ENCODE peak calls at places on chromosome 6, in four cellular contexts. One of them, this sample, is unnamed.

GRCh38 chr6:93418113-93418447 is 1.3 kb downstream of the EPHA7 start:
- DNase-seq in HepG2: no peak
- DNase-seq in GM12878: no peak
- DNase-seq in K562: no peak
- DNase-seq in this sample: no peak

GRCh38 chr6:27478141-27478705 is 5.3 kb upstream of the ZNF184 start:
- DNase-seq in GM12878: no peak
- DNase-seq in K562: peak; percentile 38
- DNase-seq in HepG2: no peak
- DNase-seq in this sample: no peak

GRCh38 chr6:117907600-117908245 is 659 bp downstream of the SLC35F1 start:
- DNase-seq in K562: no peak
- DNase-seq in GM12878: no peak
- DNase-seq in HepG2: no peak
- DNase-seq in this sample: no peak

GRCh38 chr6:28537509-28538140 is 11.9 kb downstream of the GPX5 start:
- DNase-seq in K562: no peak
- DNase-seq in GM12878: peak; percentile 32
- DNase-seq in HepG2: no peak
- DNase-seq in this sample: peak; percentile 73

GRCh38 chr6:165231581-165232276 is 77.7 kb downstream of the C6orf118 start:
- DNase-seq in K562: no peak
- DNase-seq in GM12878: no peak
- DNase-seq in HepG2: no peak
- DNase-seq in this sample: peak; percentile 4

GRCh38 chr6:71038966-71039365 is 82.1 kb upstream of the B3GAT2 start:
- DNase-seq in K562: no peak
- DNase-seq in GM12878: no peak
- DNase-seq in HepG2: no peak
- DNase-seq in this sample: no peak

GRCh38 chr6:46733410-46733809 is 1.8 kb downstream of the PLA2G7 start:
- DNase-seq in K562: no peak
- DNase-seq in GM12878: no peak
- DNase-seq in HepG2: no peak
- DNase-seq in this sample: no peak

GRCh38 chr6:36682328-36683144 is 4.0 kb downstream of the CDKN1A start:
- DNase-seq in K562: no peak
- DNase-seq in HepG2: peak; percentile 59
- DNase-seq in GM12878: no peak
- DNase-seq in this sample: no peak

GRCh38 chr6:35388023-35388422 is 45.7 kb downstream of the PPARD start:
- DNase-seq in K562: no peak
- DNase-seq in HepG2: no peak
- DNase-seq in GM12878: no peak
- DNase-seq in this sample: no peak

GRCh38 chr6:41531591-41532582 is 14.3 kb upstream of the FOXP4 start:
- DNase-seq in GM12878: peak; percentile 92
- DNase-seq in HepG2: no peak
- DNase-seq in K562: no peak
- DNase-seq in this sample: no peak

GRCh38 chr6:35557239-35557638 is 44.5 kb upstream of the TULP1 start:
- DNase-seq in GM12878: no peak
- DNase-seq in K562: no peak
- DNase-seq in HepG2: no peak
- DNase-seq in this sample: no peak

GRCh38 chr6:37956711-37957110 is 137.2 kb downstream of the ZFAND3 start:
- DNase-seq in GM12878: no peak
- DNase-seq in HepG2: no peak
- DNase-seq in K562: no peak
- DNase-seq in this sample: no peak

GRCh38 chr6:21051777-21052176 is 517.5 kb downstream of the CDKAL1 start:
- DNase-seq in K562: no peak
- DNase-seq in HepG2: no peak
- DNase-seq in GM12878: no peak
- DNase-seq in this sample: no peak

GRCh38 chr6:13522639-13523038 is 35.2 kb upstream of the GFOD1 start:
- DNase-seq in GM12878: no peak
- DNase-seq in K562: no peak
- DNase-seq in HepG2: no peak
- DNase-seq in this sample: no peak

GRCh38 chr6:146785001-146785585 is 186.3 kb downstream of the ADGB start:
- DNase-seq in HepG2: peak; percentile 36
- DNase-seq in GM12878: no peak
- DNase-seq in K562: peak; percentile 49
- DNase-seq in this sample: peak; percentile 42

GRCh38 chr6:339480-339879 is 47.2 kb downstream of the DUSP22 start:
- DNase-seq in K562: no peak
- DNase-seq in HepG2: no peak
- DNase-seq in GM12878: no peak
- DNase-seq in this sample: no peak

GRCh38 chr6:119499797-119500196 is 150.2 kb upstream of the MAN1A1 start:
- DNase-seq in GM12878: no peak
- DNase-seq in K562: no peak
- DNase-seq in HepG2: no peak
- DNase-seq in this sample: no peak

GRCh38 chr6:28742668-28743270 is 181.0 kb downstream of the TRIM27 start:
- DNase-seq in GM12878: no peak
- DNase-seq in K562: peak; percentile 69
- DNase-seq in HepG2: peak; percentile 59
- DNase-seq in this sample: peak; percentile 91

GRCh38 chr6:148760568-148761531 is 14.0 kb downstream of the UST start:
- DNase-seq in HepG2: no peak
- DNase-seq in GM12878: peak; percentile 64
- DNase-seq in K562: no peak
- DNase-seq in this sample: no peak

GRCh38 chr6:2351807-2352431 is 106.5 kb upstream of the GMDS start:
- DNase-seq in HepG2: no peak
- DNase-seq in K562: no peak
- DNase-seq in GM12878: no peak
- DNase-seq in this sample: no peak
- TF ChIP-seq CHD4 in HepG2: no peak
- TF ChIP-seq CHD4 in K562: no peak
- TF ChIP-seq CHD4 in GM12878: no peak
- TF ChIP-seq CHD4 in this sample: no peak

DNA sequence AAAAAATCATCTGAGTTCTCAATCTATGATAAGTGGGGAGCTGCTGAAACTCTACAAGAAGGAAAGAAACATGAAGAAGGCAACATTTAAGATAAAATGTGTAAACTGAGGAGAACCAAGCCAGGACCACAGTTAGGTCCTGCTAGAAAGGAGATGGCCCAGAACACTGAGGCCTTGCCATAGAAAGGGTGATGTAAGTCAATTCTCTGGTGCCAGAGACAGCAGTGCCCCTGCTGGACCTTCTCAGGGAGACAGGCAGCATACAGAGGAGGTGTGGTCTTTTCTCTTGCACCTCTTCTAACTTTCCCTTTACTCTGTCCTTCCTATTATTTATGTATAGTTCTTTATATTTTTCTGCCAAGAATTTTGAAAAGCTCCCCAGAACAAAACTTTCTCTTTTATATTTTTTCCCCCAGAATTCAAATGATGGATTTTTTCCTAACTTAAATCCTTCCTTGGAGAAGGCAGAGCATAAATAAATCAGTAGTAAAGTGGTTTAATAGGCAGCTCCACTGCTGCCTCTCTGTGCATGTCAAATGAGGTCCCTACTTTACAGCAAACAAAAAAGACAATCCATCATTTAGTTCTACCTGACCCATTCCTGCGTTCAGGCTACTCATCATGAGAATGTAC is 9.0 kb downstream of the UQCC2 start:
- DNase-seq in GM12878: no peak
- DNase-seq in HepG2: peak; percentile 67
- DNase-seq in K562: peak; percentile 55
- DNase-seq in this sample: peak; percentile 74
- TF ChIP-seq POLR2A in GM12878: no peak
- TF ChIP-seq POLR2A in HepG2: no peak
- TF ChIP-seq POLR2A in K562: no peak
- TF ChIP-seq POLR2A in this sample: no peak

GRCh38 chr6:150934380-150934779 is 68.9 kb downstream of the MTHFD1L start:
- DNase-seq in HepG2: peak; percentile 7
- DNase-seq in GM12878: no peak
- DNase-seq in K562: no peak
- DNase-seq in this sample: peak; percentile 81

GRCh38 chr6:150940951-150941350 is 75.4 kb downstream of the MTHFD1L start:
- DNase-seq in HepG2: no peak
- DNase-seq in GM12878: no peak
- DNase-seq in K562: no peak
- DNase-seq in this sample: no peak

GRCh38 chr6:150937126-150937906 is 71.8 kb downstream of the MTHFD1L start:
- DNase-seq in HepG2: no peak
- DNase-seq in GM12878: no peak
- DNase-seq in K562: no peak
- DNase-seq in this sample: no peak

GRCh38 chr6:150936021-150936555 is 70.6 kb downstream of the MTHFD1L start:
- DNase-seq in K562: no peak
- DNase-seq in GM12878: no peak
- DNase-seq in HepG2: no peak
- DNase-seq in this sample: no peak

GRCh38 chr6:150939399-150939798 is 73.9 kb downstream of the MTHFD1L start:
- DNase-seq in GM12878: no peak
- DNase-seq in K562: no peak
- DNase-seq in HepG2: no peak
- DNase-seq in this sample: no peak
- TF ChIP-seq CHD4 in GM12878: no peak
- TF ChIP-seq CHD4 in K562: no peak
- TF ChIP-seq CHD4 in HepG2: no peak
- TF ChIP-seq CHD4 in this sample: no peak

GRCh38 chr6:30647039-30647801 is at the start of gene C6orf136:
- DNase-seq in GM12878: peak; percentile 75
- DNase-seq in HepG2: peak; percentile 91
- DNase-seq in K562: peak; percentile 99
- DNase-seq in this sample: peak; percentile 93
- TF ChIP-seq POLR2A in GM12878: peak; percentile 84
- TF ChIP-seq POLR2A in HepG2: peak; percentile 97
- TF ChIP-seq POLR2A in K562: peak; percentile 86
- TF ChIP-seq POLR2A in this sample: peak; percentile 49

GRCh38 chr6:116444092-116444491 is 17.1 kb upstream of the CALHM6 start:
- DNase-seq in GM12878: no peak
- DNase-seq in K562: peak; percentile 45
- DNase-seq in HepG2: peak; percentile 21
- DNase-seq in this sample: peak; percentile 27
- TF ChIP-seq CHD4 in GM12878: no peak
- TF ChIP-seq CHD4 in K562: no peak
- TF ChIP-seq CHD4 in HepG2: no peak
- TF ChIP-seq CHD4 in this sample: no peak

DNA sequence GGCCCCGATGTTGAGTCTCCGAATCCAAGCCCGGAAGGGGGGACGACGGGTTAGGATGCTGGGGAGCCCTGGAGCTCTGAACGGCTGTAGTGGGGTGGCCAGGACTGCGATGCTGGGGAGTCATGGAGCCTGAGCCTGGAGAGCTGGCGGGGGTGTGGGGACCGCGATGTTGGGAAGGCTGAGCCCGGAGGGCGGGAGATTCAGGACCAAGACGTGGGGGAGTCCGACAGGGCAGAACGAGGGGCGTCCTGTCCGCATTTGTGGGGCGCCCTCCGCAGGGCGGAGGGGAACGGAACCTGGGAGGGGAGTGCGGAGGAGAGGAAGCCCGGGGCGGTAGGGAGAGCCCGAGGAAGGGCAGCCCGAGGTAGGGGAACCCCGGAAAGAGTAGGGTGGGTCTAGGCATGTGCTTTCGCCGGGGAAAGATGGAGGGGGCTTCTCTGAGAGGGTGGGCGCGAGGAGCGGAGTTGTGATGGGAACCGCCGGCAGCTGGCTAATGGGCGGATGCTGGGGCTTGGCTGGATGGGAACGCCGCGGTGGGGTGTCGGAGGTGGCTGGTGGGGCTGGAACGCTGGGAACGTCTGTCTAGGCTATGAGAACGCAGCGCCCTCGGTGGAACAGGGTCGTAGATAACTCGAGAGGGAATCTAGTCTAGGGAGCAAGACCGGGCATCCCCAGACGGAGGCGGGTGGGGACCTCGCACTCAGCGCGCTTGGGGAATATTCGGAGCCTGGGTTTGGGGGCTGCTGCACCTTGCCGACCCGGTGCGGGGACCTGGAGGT is 681 bp downstream of the PAQR8 start:
- DNase-seq in K562: peak; percentile 47
- DNase-seq in HepG2: no peak
- DNase-seq in GM12878: no peak
- DNase-seq in this sample: no peak
- TF ChIP-seq POLR2A in K562: no peak
- TF ChIP-seq POLR2A in HepG2: peak; percentile 30
- TF ChIP-seq POLR2A in GM12878: no peak
- TF ChIP-seq POLR2A in this sample: no peak

GRCh38 chr6:33430991-33431879 is 11.4 kb downstream of the SYNGAP1 start:
- DNase-seq in GM12878: no peak
- DNase-seq in HepG2: peak; percentile 46
- DNase-seq in K562: peak; percentile 94
- DNase-seq in this sample: peak; percentile 81
- TF ChIP-seq CHD4 in GM12878: no peak
- TF ChIP-seq CHD4 in HepG2: no peak
- TF ChIP-seq CHD4 in K562: no peak
- TF ChIP-seq CHD4 in this sample: no peak

GRCh38 chr6:75493400-75494064 is at the start of gene FILIP1:
- DNase-seq in GM12878: no peak
- DNase-seq in K562: no peak
- DNase-seq in HepG2: no peak
- DNase-seq in this sample: no peak
- TF ChIP-seq POLR2A in GM12878: no peak
- TF ChIP-seq POLR2A in K562: no peak
- TF ChIP-seq POLR2A in HepG2: no peak
- TF ChIP-seq POLR2A in this sample: no peak

DNA sequence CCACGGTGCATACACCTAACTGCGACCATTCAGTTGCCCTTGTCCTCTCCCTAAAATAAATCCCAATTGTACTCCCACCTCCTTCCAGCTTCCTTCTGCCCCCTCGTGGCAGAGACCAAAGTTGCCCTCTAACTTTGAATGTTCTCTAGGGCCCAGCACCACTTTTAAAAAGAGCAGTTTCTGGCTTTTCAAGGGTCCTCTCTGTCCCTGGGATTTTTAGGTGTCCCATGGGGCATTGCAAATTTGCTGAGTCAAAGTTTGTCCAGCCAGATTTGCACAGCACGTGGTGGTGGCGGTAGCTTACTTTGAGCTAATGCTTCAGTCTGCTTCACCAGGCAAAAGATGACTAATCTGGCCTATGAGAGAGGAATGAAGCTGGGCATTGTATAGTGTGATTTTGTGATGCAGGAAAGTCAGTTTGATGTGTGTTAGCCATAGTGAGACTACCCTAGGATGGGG is 100.2 kb downstream of the PERP start:
- DNase-seq in HepG2: peak; percentile 48
- DNase-seq in K562: peak; percentile 64
- DNase-seq in GM12878: no peak
- DNase-seq in this sample: peak; percentile 38
- TF ChIP-seq CHD4 in HepG2: no peak
- TF ChIP-seq CHD4 in K562: no peak
- TF ChIP-seq CHD4 in GM12878: no peak
- TF ChIP-seq CHD4 in this sample: no peak

This sample was measured in A549.